ENCODE peak calls at places on chromosomes 5 and 9, in five cellular contexts. F is left ventricle myocardium inferior, J is pancreas, K is iPS DF 6.9, M is PC-3. A is an unnamed sample.
A peak's percentile ranks its signal among the peaks of the same experiment; 100 is the strongest.

GRCh38 chr9:128108784-128109709 is 18.5 kb downstream of the PTGES2 start:
- DNase-seq in F (peak; percentile 10), J (peak; percentile 30), K (no peak), M (no peak), A (peak; percentile 35)

GRCh38 chr5:12526113-12526512 is 621.9 kb upstream of the CTNND2 start:
- DNase-seq in F (no peak), J (no peak), K (no peak), M (no peak), A (no peak)

GRCh38 chr5:171323806-171324632 is 15.0 kb downstream of the TLX3 start:
- DNase-seq in F (no peak), J (no peak), K (no peak), M (peak; percentile 55), A (peak; percentile 43)

GRCh38 chr5:177458912-177459350 is 12.3 kb downstream of the PRR7 start:
- DNase-seq in F (no peak), J (no peak), K (no peak), M (peak; percentile 34), A (no peak)

GRCh38 chr5:40397976-40398375 is 281.7 kb upstream of the PTGER4 start:
- DNase-seq in F (no peak), J (no peak), K (no peak), M (no peak), A (no peak)

GRCh38 chr9:76216161-76216649 is 178.0 kb downstream of the RFK start:
- DNase-seq in F (no peak), J (no peak), K (no peak), M (peak; percentile 5), A (no peak)

GRCh38 chr5:75348241-75348640 is 11.2 kb downstream of the HMGCR start:
- DNase-seq in F (no peak), J (no peak), K (no peak), M (no peak), A (no peak)

GRCh38 chr9:20640331-20641187 is 18.3 kb upstream of the MLLT3 start:
- DNase-seq in F (peak; percentile 65), J (peak; percentile 44), K (no peak), M (peak; percentile 78), A (no peak)

GRCh38 chr9:96009690-96010477 is 134.4 kb downstream of the ERCC6L2 start:
- DNase-seq in F (no peak), J (no peak), K (no peak), M (peak; percentile 18), A (no peak)
- H3K27ac ChIP-seq in F (no peak overlapping the region), J (no peak overlapping the region), K (no peak overlapping the region), M (no peak overlapping the region), A (no peak overlapping the region)

GRCh38 chr9:124939944-124940343 is 939 bp downstream of the GOLGA1 start:
- DNase-seq in F (no peak), J (no peak), K (no peak), M (no peak), A (no peak)
- H3K27ac ChIP-seq in F (peak overlapping the region; percentile 98), J (no peak overlapping the region), K (no peak overlapping the region), M (peak overlapping the region; percentile 90), A (peak overlapping the region; percentile 97)

GRCh38 chr9:4170231-4170630 is 129.6 kb downstream of the GLIS3 start:
- DNase-seq in F (no peak), J (no peak), K (no peak), M (no peak), A (no peak)
- H3K27ac ChIP-seq in F (no peak overlapping the region), J (no peak overlapping the region), K (no peak overlapping the region), M (no peak overlapping the region), A (no peak overlapping the region)

GRCh38 chr5:176337913-176338312 is 23.7 kb downstream of the KIAA1191 start:
- DNase-seq in F (no peak), J (no peak), K (no peak), M (no peak), A (no peak)

GRCh38 chr5:176339304-176339703 is 22.3 kb downstream of the KIAA1191 start:
- DNase-seq in F (no peak), J (no peak), K (no peak), M (no peak), A (no peak)

DNA sequence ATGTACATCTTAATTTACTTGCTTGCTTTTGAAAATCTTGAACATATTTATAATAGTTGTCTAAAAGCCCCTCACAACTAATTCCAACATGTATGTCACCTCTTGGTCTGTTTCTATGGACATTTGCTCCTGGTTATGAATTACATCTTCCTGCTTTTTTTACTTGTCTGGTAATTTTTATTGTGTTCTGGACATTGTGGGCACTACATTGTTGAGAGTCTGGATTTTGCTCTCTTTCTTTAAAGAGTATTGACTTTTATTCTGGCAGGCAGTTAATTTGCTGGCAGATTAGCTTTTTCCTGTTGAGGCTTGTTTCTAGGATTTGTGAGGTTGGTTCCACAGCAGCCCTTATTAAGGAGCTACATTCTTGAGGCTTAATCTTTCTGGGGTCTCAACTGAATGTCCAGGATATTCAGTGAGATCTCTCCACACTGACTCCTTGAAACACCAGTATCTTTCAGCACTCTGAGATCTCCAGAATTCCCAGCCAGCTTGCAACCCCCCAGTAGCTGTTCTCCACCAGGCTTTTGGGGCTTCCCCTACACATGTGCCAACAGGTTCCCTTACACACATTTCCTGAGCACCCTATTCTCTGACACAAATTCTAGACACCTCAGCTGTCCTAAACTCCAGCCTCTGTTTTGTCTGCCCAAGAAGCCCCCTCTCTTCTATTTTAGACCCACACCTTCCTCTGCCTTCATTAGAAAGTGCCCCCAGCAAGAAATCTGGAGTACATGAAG is 27.4 kb downstream of the KIAA1191 start:
- DNase-seq in F (no peak), J (no peak), K (no peak), M (no peak), A (no peak)
- H3K27ac ChIP-seq in F (no peak overlapping the region), J (no peak overlapping the region), K (no peak overlapping the region), M (no peak overlapping the region), A (no peak overlapping the region)

DNA sequence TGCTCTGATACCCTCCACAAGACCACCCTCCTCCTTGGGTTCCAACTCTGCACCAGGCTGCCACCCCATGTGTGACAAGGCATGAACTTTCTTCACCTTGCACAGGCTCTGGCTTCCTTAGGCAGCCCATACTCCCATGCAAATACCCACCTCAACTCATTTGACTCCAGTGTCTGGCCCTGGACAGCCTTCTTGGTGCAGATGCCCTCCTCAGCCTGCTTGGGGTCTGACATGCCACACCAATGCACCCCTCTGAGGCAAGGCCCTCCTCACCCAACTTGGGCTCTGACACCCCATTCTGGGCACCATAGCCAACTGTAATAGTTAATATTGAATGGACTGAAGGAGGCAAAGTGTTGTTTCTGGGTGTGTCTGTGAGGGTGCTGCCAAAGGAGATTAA is 115.0 kb upstream of the EPB41L4A start:
- DNase-seq in F (no peak), J (no peak), K (no peak), M (no peak), A (no peak)
- H3K27ac ChIP-seq in F (no peak overlapping the region), J (no peak overlapping the region), K (no peak overlapping the region), M (no peak overlapping the region), A (no peak overlapping the region)

DNA sequence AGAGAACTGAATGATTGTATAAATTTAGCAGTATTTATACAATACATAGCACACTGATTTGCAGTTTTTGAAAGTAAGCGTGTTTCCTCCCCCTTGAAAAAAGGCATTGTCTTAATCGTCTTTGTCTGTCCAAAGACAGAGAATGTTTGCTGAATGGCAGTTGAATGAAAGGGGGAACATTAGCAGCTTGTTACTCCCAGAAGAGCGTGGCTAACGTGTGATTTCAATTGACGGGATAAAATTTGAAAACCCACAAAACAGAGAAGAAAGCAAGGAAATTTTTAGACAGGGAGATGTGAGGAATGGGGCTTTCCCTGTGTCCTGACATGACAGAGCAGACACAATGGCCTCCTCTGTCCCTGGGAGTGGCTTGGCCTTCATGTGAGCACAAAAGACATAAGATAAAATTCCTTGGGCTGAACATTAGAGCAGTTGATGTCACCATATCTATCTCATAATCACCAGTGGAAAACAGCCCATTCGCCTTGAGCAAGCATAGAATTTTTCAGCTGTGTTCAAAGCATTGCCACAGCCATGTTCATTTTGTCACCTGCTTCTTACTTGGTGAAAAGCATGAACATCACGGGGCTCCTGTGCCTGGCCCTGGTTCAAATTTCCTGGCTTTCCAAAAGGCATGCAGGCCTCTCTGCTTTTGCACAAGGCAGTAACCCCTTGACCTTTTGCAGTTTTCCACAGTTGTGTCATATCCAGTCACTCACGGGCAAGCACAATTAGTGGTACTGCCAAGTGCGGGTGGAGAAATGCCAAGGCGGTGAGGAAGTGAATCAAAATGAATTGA is 126.9 kb downstream of the TLE1 start:
- DNase-seq in F (peak; percentile 17), J (peak; percentile 79), K (no peak), M (peak; percentile 89), A (no peak)
- H3K27ac ChIP-seq in F (peak overlapping the region; percentile 16), J (peak overlapping the region; percentile 54), K (no peak overlapping the region), M (peak overlapping the region; percentile 38), A (no peak overlapping the region)

GRCh38 chr9:110041452-110041851 is 166.5 kb downstream of the C9orf152 start:
- DNase-seq in F (no peak), J (no peak), K (no peak), M (no peak), A (no peak)

GRCh38 chr9:110031511-110032173 is 176.3 kb downstream of the C9orf152 start:
- DNase-seq in F (no peak), J (no peak), K (no peak), M (peak; percentile 86), A (no peak)

GRCh38 chr9:110033869-110034268 is 174.1 kb downstream of the C9orf152 start:
- DNase-seq in F (no peak), J (no peak), K (no peak), M (peak; percentile 29), A (no peak)

GRCh38 chr9:110040788-110041187 is 167.2 kb downstream of the C9orf152 start:
- DNase-seq in F (no peak), J (no peak), K (no peak), M (peak; percentile 11), A (no peak)

GRCh38 chr9:110036286-110036685 is 171.7 kb downstream of the C9orf152 start:
- DNase-seq in F (no peak), J (no peak), K (no peak), M (no peak), A (no peak)
- H3K27ac ChIP-seq in F (peak overlapping the region; percentile 81), J (no peak overlapping the region), K (no peak overlapping the region), M (no peak overlapping the region), A (no peak overlapping the region)

GRCh38 chr5:65760504-65761275 is 38.7 kb downstream of the NLN start:
- DNase-seq in F (no peak), J (peak; percentile 24), K (no peak), M (peak; percentile 61), A (no peak)
- H3K27ac ChIP-seq in F (no peak overlapping the region), J (no peak overlapping the region), K (no peak overlapping the region), M (no peak overlapping the region), A (no peak overlapping the region)

GRCh38 chr5:122384612-122385180 is 72.7 kb downstream of the SNCAIP start:
- DNase-seq in F (no peak), J (no peak), K (no peak), M (no peak), A (no peak)
- H3K27ac ChIP-seq in F (no peak overlapping the region), J (no peak overlapping the region), K (no peak overlapping the region), M (no peak overlapping the region), A (no peak overlapping the region)

GRCh38 chr5:93579561-93580386 is 1.2 kb downstream of the NR2F1-AS1 start:
- DNase-seq in F (no peak), J (peak; percentile 37), K (no peak), M (peak; percentile 51), A (no peak)

GRCh38 chr5:93581738-93582414 is 857 bp upstream of the NR2F1-AS1 start:
- DNase-seq in F (no peak), J (no peak), K (no peak), M (peak; percentile 54), A (no peak)

GRCh38 chr5:93578813-93579560 is 2.0 kb downstream of the NR2F1-AS1 start:
- DNase-seq in F (no peak), J (no peak), K (no peak), M (peak; percentile 89), A (no peak)

GRCh38 chr5:93578179-93578812 is 2.7 kb downstream of the NR2F1-AS1 start:
- DNase-seq in F (no peak), J (no peak), K (no peak), M (no peak), A (no peak)

GRCh38 chr5:93580387-93581100 is 475 bp downstream of the NR2F1-AS1 start:
- DNase-seq in F (no peak), J (no peak), K (no peak), M (no peak), A (no peak)
- H3K27ac ChIP-seq in F (no peak overlapping the region), J (no peak overlapping the region), K (no peak overlapping the region), M (peak overlapping the region; percentile 70), A (peak overlapping the region; percentile 86)